ENCODE peak calls at places on chromosome 18, in four cellular contexts. One of them, this sample, is unnamed.

GRCh38 chr18:35215026-35215425 is 25.8 kb upstream of the ZNF397 start:
- DNase-seq in pancreas: no peak
- DNase-seq in neuronal stem cell: no peak
- DNase-seq in left ventricle myocardium inferior: no peak
- DNase-seq in this sample: no peak

GRCh38 chr18:12302391-12303147 is 5.5 kb upstream of the TUBB6 start:
- DNase-seq in pancreas: no peak
- DNase-seq in neuronal stem cell: no peak
- DNase-seq in left ventricle myocardium inferior: no peak
- DNase-seq in this sample: no peak

GRCh38 chr18:64330976-64331375 is 182.1 kb upstream of the LINC00305 start:
- DNase-seq in pancreas: no peak
- DNase-seq in neuronal stem cell: no peak
- DNase-seq in left ventricle myocardium inferior: no peak
- DNase-seq in this sample: no peak

GRCh38 chr18:23144628-23145027 is 9.3 kb downstream of the CABLES1 start:
- DNase-seq in pancreas: no peak
- DNase-seq in neuronal stem cell: no peak
- DNase-seq in left ventricle myocardium inferior: no peak
- DNase-seq in this sample: no peak

GRCh38 chr18:36309436-36310391 is 12.2 kb downstream of the FHOD3 start:
- DNase-seq in pancreas: no peak
- DNase-seq in neuronal stem cell: no peak
- DNase-seq in left ventricle myocardium inferior: no peak
- DNase-seq in this sample: peak; percentile 45

GRCh38 chr18:44548291-44549221 is 132.1 kb upstream of the SETBP1 start:
- DNase-seq in pancreas: no peak
- DNase-seq in neuronal stem cell: no peak
- DNase-seq in left ventricle myocardium inferior: peak; percentile 31
- DNase-seq in this sample: peak; percentile 17

GRCh38 chr18:10249270-10249669 is 205.2 kb upstream of the APCDD1 start:
- DNase-seq in pancreas: no peak
- DNase-seq in neuronal stem cell: no peak
- DNase-seq in left ventricle myocardium inferior: no peak
- DNase-seq in this sample: no peak

GRCh38 chr18:66110607-66111006 is 359.8 kb downstream of the CDH7 start:
- DNase-seq in pancreas: no peak
- DNase-seq in neuronal stem cell: no peak
- DNase-seq in left ventricle myocardium inferior: no peak
- DNase-seq in this sample: no peak

GRCh38 chr18:58316943-58317342 is 272.9 kb downstream of the NEDD4L start:
- DNase-seq in pancreas: no peak
- DNase-seq in neuronal stem cell: no peak
- DNase-seq in left ventricle myocardium inferior: no peak
- DNase-seq in this sample: no peak

GRCh38 chr18:76866631-76867030 is 44.3 kb downstream of the ZNF236 start:
- DNase-seq in pancreas: no peak
- DNase-seq in neuronal stem cell: no peak
- DNase-seq in left ventricle myocardium inferior: no peak
- DNase-seq in this sample: no peak

GRCh38 chr18:31555971-31556747 is 35.5 kb upstream of the TTR start:
- DNase-seq in pancreas: no peak
- DNase-seq in neuronal stem cell: peak; percentile 61
- DNase-seq in left ventricle myocardium inferior: no peak
- DNase-seq in this sample: no peak

GRCh38 chr18:8898990-8899389 is 193.6 kb downstream of the MTCL1 start:
- DNase-seq in pancreas: no peak
- DNase-seq in neuronal stem cell: no peak
- DNase-seq in left ventricle myocardium inferior: no peak
- DNase-seq in this sample: no peak

GRCh38 chr18:63962137-63962536 is 7.7 kb upstream of the SERPINB8 start:
- DNase-seq in pancreas: no peak
- DNase-seq in neuronal stem cell: no peak
- DNase-seq in left ventricle myocardium inferior: no peak
- DNase-seq in this sample: no peak

GRCh38 chr18:58175122-58175687 is 131.2 kb downstream of the NEDD4L start:
- DNase-seq in pancreas: no peak
- DNase-seq in neuronal stem cell: no peak
- DNase-seq in left ventricle myocardium inferior: no peak
- DNase-seq in this sample: no peak

GRCh38 chr18:35142270-35142605 is 98.6 kb upstream of the ZNF397 start:
- DNase-seq in pancreas: no peak
- DNase-seq in neuronal stem cell: no peak
- DNase-seq in left ventricle myocardium inferior: no peak
- DNase-seq in this sample: no peak

GRCh38 chr18:58213931-58214431 is 170.0 kb downstream of the NEDD4L start:
- DNase-seq in pancreas: no peak
- DNase-seq in neuronal stem cell: no peak
- DNase-seq in left ventricle myocardium inferior: no peak
- DNase-seq in this sample: no peak

GRCh38 chr18:55386545-55386944 is 201.4 kb downstream of the TCF4 start:
- DNase-seq in pancreas: no peak
- DNase-seq in neuronal stem cell: no peak
- DNase-seq in left ventricle myocardium inferior: no peak
- DNase-seq in this sample: no peak

GRCh38 chr18:7307586-7307985 is 76.7 kb downstream of the LRRC30 start:
- DNase-seq in pancreas: no peak
- DNase-seq in neuronal stem cell: no peak
- DNase-seq in left ventricle myocardium inferior: no peak
- DNase-seq in this sample: no peak

GRCh38 chr18:21085579-21086161 is 25.9 kb downstream of the ROCK1 start:
- DNase-seq in pancreas: no peak
- DNase-seq in neuronal stem cell: no peak
- DNase-seq in left ventricle myocardium inferior: no peak
- DNase-seq in this sample: no peak

GRCh38 chr18:63963610-63964256 is 6.1 kb upstream of the SERPINB8 start:
- DNase-seq in pancreas: no peak
- DNase-seq in neuronal stem cell: no peak
- DNase-seq in left ventricle myocardium inferior: no peak
- DNase-seq in this sample: no peak

GRCh38 chr18:61502472-61502871 is 169.2 kb downstream of the CDH20 start:
- DNase-seq in pancreas: no peak
- DNase-seq in neuronal stem cell: peak; percentile 51
- DNase-seq in left ventricle myocardium inferior: no peak
- DNase-seq in this sample: no peak

GRCh38 chr18:32383040-32383819 is 87.5 kb downstream of the GAREM1 start:
- DNase-seq in pancreas: no peak
- DNase-seq in neuronal stem cell: no peak
- DNase-seq in left ventricle myocardium inferior: no peak
- DNase-seq in this sample: no peak

GRCh38 chr18:33581816-33582215 is 3.8 kb downstream of the ASXL3 start:
- DNase-seq in pancreas: no peak
- DNase-seq in neuronal stem cell: no peak
- DNase-seq in left ventricle myocardium inferior: no peak
- DNase-seq in this sample: no peak

GRCh38 chr18:50659091-50660003 is 99.5 kb downstream of the MAPK4 start:
- DNase-seq in pancreas: no peak
- DNase-seq in neuronal stem cell: no peak
- DNase-seq in left ventricle myocardium inferior: no peak
- DNase-seq in this sample: no peak

GRCh38 chr18:60145776-60146175 is 226.8 kb downstream of the MC4R start:
- DNase-seq in pancreas: no peak
- DNase-seq in neuronal stem cell: no peak
- DNase-seq in left ventricle myocardium inferior: no peak
- DNase-seq in this sample: no peak

DNA sequence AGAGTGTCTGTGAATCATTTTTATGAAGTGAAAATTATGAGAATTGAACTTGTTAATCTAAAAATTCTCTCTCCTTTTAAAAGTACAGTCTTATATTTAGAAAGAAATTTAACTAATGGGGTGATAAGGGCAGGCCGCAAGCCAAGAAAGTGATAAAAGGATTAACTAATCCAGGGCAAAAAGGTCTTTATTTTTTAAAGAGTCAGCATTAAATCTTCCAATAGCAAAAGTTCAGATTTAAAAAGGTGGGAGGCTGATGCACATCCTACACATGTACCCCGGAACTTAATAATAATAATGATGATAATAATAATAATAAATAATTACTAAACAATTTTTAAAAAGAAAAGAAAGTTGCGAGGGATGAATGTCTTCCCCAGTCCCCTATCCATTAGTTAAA is 160.4 kb upstream of the DOK6 start:
- DNase-seq in pancreas: no peak
- DNase-seq in neuronal stem cell: no peak
- DNase-seq in left ventricle myocardium inferior: no peak
- DNase-seq in this sample: no peak
- H3K9me3 ChIP-seq in pancreas: no peaks in the 10 kb centered on the region
- H3K9me3 ChIP-seq in neuronal stem cell: no peaks in the 10 kb centered on the region
- H3K9me3 ChIP-seq in left ventricle myocardium inferior: no peaks in the 10 kb centered on the region
- H3K9me3 ChIP-seq in this sample: no peaks in the 10 kb centered on the region

GRCh38 chr18:78976697-78977626 is 2.7 kb upstream of the SALL3 start:
- DNase-seq in pancreas: no peak
- DNase-seq in neuronal stem cell: no peak
- DNase-seq in left ventricle myocardium inferior: no peak
- DNase-seq in this sample: no peak

GRCh38 chr18:78977627-78978271 is 1.9 kb upstream of the SALL3 start:
- DNase-seq in pancreas: no peak
- DNase-seq in neuronal stem cell: no peak
- DNase-seq in left ventricle myocardium inferior: no peak
- DNase-seq in this sample: peak; percentile 54

GRCh38 chr18:78979682-78980278 is at the start of gene SALL3:
- DNase-seq in pancreas: no peak
- DNase-seq in neuronal stem cell: no peak
- DNase-seq in left ventricle myocardium inferior: no peak
- DNase-seq in this sample: no peak

GRCh38 chr18:78979058-78979680 is 449 bp upstream of the SALL3 start:
- DNase-seq in pancreas: no peak
- DNase-seq in neuronal stem cell: no peak
- DNase-seq in left ventricle myocardium inferior: no peak
- DNase-seq in this sample: peak; percentile 65

GRCh38 chr18:78978336-78979057 is 1.1 kb upstream of the SALL3 start:
- DNase-seq in pancreas: no peak
- DNase-seq in neuronal stem cell: no peak
- DNase-seq in left ventricle myocardium inferior: no peak
- DNase-seq in this sample: no peak
- H3K4me3 ChIP-seq in pancreas: no peak overlapping the region
- H3K4me3 ChIP-seq in neuronal stem cell: no peak overlapping the region
- H3K4me3 ChIP-seq in left ventricle myocardium inferior: peak overlapping the region; percentile 45
- H3K4me3 ChIP-seq in this sample: no peak overlapping the region

GRCh38 chr18:52227536-52227935 is 112.5 kb upstream of the DCC start:
- DNase-seq in pancreas: no peak
- DNase-seq in neuronal stem cell: no peak
- DNase-seq in left ventricle myocardium inferior: no peak
- DNase-seq in this sample: no peak
- H3K9me3 ChIP-seq in pancreas: no peaks in the 10 kb centered on the region
- H3K9me3 ChIP-seq in neuronal stem cell: no peaks in the 10 kb centered on the region
- H3K9me3 ChIP-seq in left ventricle myocardium inferior: no peaks in the 10 kb centered on the region
- H3K9me3 ChIP-seq in this sample: no peaks in the 10 kb centered on the region

GRCh38 chr18:48859311-48860275 is 91.2 kb downstream of the SMAD7 start:
- DNase-seq in pancreas: peak; percentile 55
- DNase-seq in neuronal stem cell: peak; percentile 84
- DNase-seq in left ventricle myocardium inferior: no peak
- DNase-seq in this sample: no peak
- H3K4me3 ChIP-seq in pancreas: no peak overlapping the region
- H3K4me3 ChIP-seq in neuronal stem cell: peak overlapping the region; percentile 30
- H3K4me3 ChIP-seq in left ventricle myocardium inferior: peak overlapping the region; percentile 23
- H3K4me3 ChIP-seq in this sample: no peak overlapping the region

GRCh38 chr18:80009661-80010550 is 21.5 kb upstream of the TXNL4A start:
- DNase-seq in pancreas: no peak
- DNase-seq in neuronal stem cell: no peak
- DNase-seq in left ventricle myocardium inferior: peak; percentile 75
- DNase-seq in this sample: peak; percentile 84
- H3K9me3 ChIP-seq in pancreas: no peaks in the 10 kb centered on the region
- H3K9me3 ChIP-seq in neuronal stem cell: peaks cover 9% of the 10 kb centered on the region
- H3K9me3 ChIP-seq in left ventricle myocardium inferior: peaks cover 72% of the 10 kb centered on the region
- H3K9me3 ChIP-seq in this sample: no peaks in the 10 kb centered on the region

GRCh38 chr18:27887287-27887686 is 289.6 kb downstream of the CDH2 start:
- DNase-seq in pancreas: no peak
- DNase-seq in neuronal stem cell: no peak
- DNase-seq in left ventricle myocardium inferior: no peak
- DNase-seq in this sample: no peak

GRCh38 chr18:27887711-27888495 is 289.0 kb downstream of the CDH2 start:
- DNase-seq in pancreas: no peak
- DNase-seq in neuronal stem cell: no peak
- DNase-seq in left ventricle myocardium inferior: no peak
- DNase-seq in this sample: no peak
- H3K4me3 ChIP-seq in pancreas: no peak overlapping the region
- H3K4me3 ChIP-seq in neuronal stem cell: no peak overlapping the region
- H3K4me3 ChIP-seq in left ventricle myocardium inferior: no peak overlapping the region
- H3K4me3 ChIP-seq in this sample: no peak overlapping the region

GRCh38 chr18:14943967-14944636 is 196.1 kb downstream of the ANKRD30B start:
- DNase-seq in pancreas: no peak
- DNase-seq in neuronal stem cell: no peak
- DNase-seq in left ventricle myocardium inferior: no peak
- DNase-seq in this sample: no peak
- H3K9me3 ChIP-seq in pancreas: no peaks in the 10 kb centered on the region
- H3K9me3 ChIP-seq in neuronal stem cell: peaks cover 26% of the 10 kb centered on the region
- H3K9me3 ChIP-seq in left ventricle myocardium inferior: no peaks in the 10 kb centered on the region
- H3K9me3 ChIP-seq in this sample: no peaks in the 10 kb centered on the region